ENCODE peak calls at places on chromosomes 13 and 19, in six cellular contexts. F, X, B, N, Z and G are unnamed samples.
A peak's percentile ranks its signal among the peaks of the same experiment; 100 is the strongest.

GRCh38 chr13:110250258-110250891 is 56.6 kb downstream of the COL4A1 start:
- DNase-seq in F (no peak), X (peak; percentile 89), B (peak; percentile 89), N (peak; percentile 69), Z (no peak), G (no peak)

GRCh38 chr13:39263033-39263432 is 224.8 kb downstream of the NHLRC3 start:
- DNase-seq in F (peak; percentile 42), X (no peak), B (peak; percentile 49), N (peak; percentile 42), Z (peak; percentile 31), G (peak; percentile 38)

GRCh38 chr19:27794444-27795042 is 1418.4 kb downstream of the UQCRFS1 start:
- DNase-seq in F (no peak), X (no peak), B (peak; percentile 79), N (no peak), Z (peak; percentile 3), G (peak; percentile 67)

GRCh38 chr19:15449620-15450527 is at the start of gene WIZ:
- DNase-seq in F (peak; percentile 86), X (peak; percentile 94), B (peak; percentile 87), N (peak; percentile 88), Z (peak; percentile 62), G (peak; percentile 88)

GRCh38 chr19:56441206-56441792 is 35.8 kb downstream of the ZNF667 start:
- DNase-seq in F (no peak), X (no peak), B (no peak), N (no peak), Z (no peak), G (no peak)

GRCh38 chr19:19026299-19026971 is 6.9 kb downstream of the SUGP2 start:
- DNase-seq in F (peak; percentile 36), X (no peak), B (peak; percentile 17), N (no peak), Z (no peak), G (no peak)

GRCh38 chr19:57830071-57830602 is at the start of gene ZNF587B:
- DNase-seq in F (peak; percentile 91), X (peak; percentile 84), B (peak; percentile 64), N (peak; percentile 75), Z (peak; percentile 85), G (peak; percentile 79)

GRCh38 chr13:113927661-113928581 is 46.0 kb downstream of the C13orf46 start:
- DNase-seq in F (peak; percentile 3), X (peak; percentile 84), B (peak; percentile 98), N (peak; percentile 63), Z (no peak), G (peak; percentile 35)

GRCh38 chr13:110152351-110152750 is 154.6 kb downstream of the COL4A1 start:
- DNase-seq in F (no peak), X (no peak), B (no peak), N (no peak), Z (no peak), G (no peak)

GRCh38 chr13:91398413-91399188 is at the start of gene GPC5:
- DNase-seq in F (peak; percentile 92), X (peak; percentile 83), B (peak; percentile 71), N (peak; percentile 59), Z (peak; percentile 69), G (peak; percentile 47)

GRCh38 chr19:296476-297225 is 5.4 kb upstream of the PLPP2 start:
- DNase-seq in F (no peak), X (peak; percentile 64), B (no peak), N (no peak), Z (no peak), G (no peak)

GRCh38 chr19:29650988-29651387 is 14.3 kb upstream of the PLEKHF1 start:
- DNase-seq in F (no peak), X (no peak), B (no peak), N (no peak), Z (no peak), G (no peak)

GRCh38 chr19:36915992-36916830 is at the start of the genes ZNF568 and ZNF829:
- DNase-seq in F (peak; percentile 97), X (peak; percentile 95), B (peak; percentile 95), N (peak; percentile 92), Z (peak; percentile 80), G (peak; percentile 88)

GRCh38 chr13:38401276-38401675 is 51.6 kb downstream of the UFM1 start:
- DNase-seq in F (no peak), X (no peak), B (no peak), N (no peak), Z (no peak), G (no peak)

GRCh38 chr13:44818428-44818827 is 170.8 kb downstream of the NUFIP1 start:
- DNase-seq in F (peak; percentile 46), X (no peak), B (peak; percentile 25), N (no peak), Z (peak; percentile 30), G (no peak)

GRCh38 chr13:49540552-49540951 is 44.8 kb downstream of the PHF11 start:
- DNase-seq in F (no peak), X (no peak), B (peak; percentile 8), N (no peak), Z (peak; percentile 35), G (no peak)

GRCh38 chr13:41577437-41577836 is 120.1 kb downstream of the RGCC start:
- DNase-seq in F (no peak), X (peak; percentile 74), B (peak; percentile 70), N (no peak), Z (no peak), G (no peak)

GRCh38 chr19:38191747-38192146 is 32.3 kb downstream of the DPF1 start:
- DNase-seq in F (no peak), X (no peak), B (no peak), N (no peak), Z (no peak), G (no peak)

GRCh38 chr19:17421942-17422341 is 2.1 kb downstream of the MVB12A start:
- DNase-seq in F (no peak), X (no peak), B (no peak), N (no peak), Z (no peak), G (no peak)

GRCh38 chr13:44300895-44301638 is 72.6 kb upstream of the SERP2 start:
- DNase-seq in F (no peak), X (peak; percentile 78), B (peak; percentile 59), N (peak; percentile 63), Z (no peak), G (peak; percentile 47)

GRCh38 chr19:48874309-48875135 is 2.3 kb downstream of the PPP1R15A start:
- DNase-seq in F (no peak), X (peak; percentile 70), B (peak; percentile 82), N (peak; percentile 35), Z (no peak), G (peak; percentile 50)

GRCh38 chr19:54574527-54575056 is 1.0 kb downstream of the LILRA2 start:
- DNase-seq in F (no peak), X (no peak), B (no peak), N (no peak), Z (no peak), G (no peak)

GRCh38 chr13:109910131-109910530 is 123.7 kb upstream of the IRS2 start:
- DNase-seq in F (no peak), X (no peak), B (no peak), N (no peak), Z (no peak), G (no peak)

GRCh38 chr13:98909016-98909415 is 68.8 kb downstream of the DOCK9 start:
- DNase-seq in F (no peak), X (no peak), B (peak; percentile 27), N (no peak), Z (no peak), G (no peak)

GRCh38 chr13:98613591-98613990 is 36.7 kb upstream of the STK24 start:
- DNase-seq in F (no peak), X (no peak), B (peak; percentile 30), N (no peak), Z (no peak), G (no peak)

GRCh38 chr13:28469316-28469715 is 25.6 kb downstream of the FLT1 start:
- DNase-seq in F (no peak), X (no peak), B (no peak), N (no peak), Z (no peak), G (no peak)
- H3K27ac ChIP-seq in F (no peak overlapping the region), X (no peak overlapping the region), B (no peak overlapping the region), N (no peak overlapping the region), Z (no peak overlapping the region), G (no peak overlapping the region)

GRCh38 chr19:45607071-45608029 is 5.3 kb upstream of the GPR4 start:
- DNase-seq in F (peak; percentile 75), X (peak; percentile 85), B (peak; percentile 81), N (peak; percentile 80), Z (peak; percentile 71), G (peak; percentile 81)
- H3K4me3 ChIP-seq in F (peak overlapping the region; percentile 32), X (peak overlapping the region; percentile 33), B (peak overlapping the region; percentile 59), N (peak overlapping the region; percentile 41), Z (peak overlapping the region; percentile 27), G (no peak overlapping the region)

DNA sequence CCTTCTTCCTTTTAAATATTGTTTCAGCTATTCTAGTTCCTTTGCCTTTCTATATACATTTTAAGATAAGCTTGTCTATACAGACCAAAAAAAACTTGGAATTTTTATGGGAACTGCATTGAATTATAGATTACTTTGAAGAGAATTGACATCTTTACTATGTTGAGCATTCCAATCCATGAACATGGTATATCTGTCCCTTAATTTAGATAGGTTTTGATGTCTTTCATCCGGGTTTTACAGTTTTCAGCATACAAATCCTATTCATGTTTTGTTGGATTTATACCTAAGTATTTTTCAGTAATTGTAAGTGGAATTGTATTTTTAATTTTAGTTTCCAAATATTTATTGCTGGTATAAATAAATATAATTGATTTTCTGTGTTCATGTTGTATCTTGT is 12.2 kb upstream of the IFNL1 start:
- DNase-seq in F (no peak), X (no peak), B (no peak), N (no peak), Z (no peak), G (no peak)
- H3K27me3 ChIP-seq in F (no peaks in the 10 kb centered on the region), X (no peaks in the 10 kb centered on the region), B (peaks cover 17% of the 10 kb centered on the region), N (no peaks in the 10 kb centered on the region), Z (no peaks in the 10 kb centered on the region), G (no peaks in the 10 kb centered on the region)

GRCh38 chr19:40598918-40599307 is 2.3 kb upstream of the LTBP4 start:
- DNase-seq in F (no peak), X (no peak), B (no peak), N (no peak), Z (no peak), G (no peak)

GRCh38 chr19:40598121-40598917 is 2.9 kb upstream of the LTBP4 start:
- DNase-seq in F (peak; percentile 93), X (peak; percentile 93), B (peak; percentile 88), N (peak; percentile 89), Z (peak; percentile 92), G (peak; percentile 94)

GRCh38 chr19:40601061-40601973 is at the start of gene LTBP4:
- DNase-seq in F (no peak), X (peak; percentile 78), B (peak; percentile 75), N (peak; percentile 81), Z (no peak), G (peak; percentile 88)

GRCh38 chr19:40600086-40600917 is 867 bp upstream of the LTBP4 start:
- DNase-seq in F (no peak), X (peak; percentile 64), B (no peak), N (peak; percentile 75), Z (no peak), G (peak; percentile 63)

DNA sequence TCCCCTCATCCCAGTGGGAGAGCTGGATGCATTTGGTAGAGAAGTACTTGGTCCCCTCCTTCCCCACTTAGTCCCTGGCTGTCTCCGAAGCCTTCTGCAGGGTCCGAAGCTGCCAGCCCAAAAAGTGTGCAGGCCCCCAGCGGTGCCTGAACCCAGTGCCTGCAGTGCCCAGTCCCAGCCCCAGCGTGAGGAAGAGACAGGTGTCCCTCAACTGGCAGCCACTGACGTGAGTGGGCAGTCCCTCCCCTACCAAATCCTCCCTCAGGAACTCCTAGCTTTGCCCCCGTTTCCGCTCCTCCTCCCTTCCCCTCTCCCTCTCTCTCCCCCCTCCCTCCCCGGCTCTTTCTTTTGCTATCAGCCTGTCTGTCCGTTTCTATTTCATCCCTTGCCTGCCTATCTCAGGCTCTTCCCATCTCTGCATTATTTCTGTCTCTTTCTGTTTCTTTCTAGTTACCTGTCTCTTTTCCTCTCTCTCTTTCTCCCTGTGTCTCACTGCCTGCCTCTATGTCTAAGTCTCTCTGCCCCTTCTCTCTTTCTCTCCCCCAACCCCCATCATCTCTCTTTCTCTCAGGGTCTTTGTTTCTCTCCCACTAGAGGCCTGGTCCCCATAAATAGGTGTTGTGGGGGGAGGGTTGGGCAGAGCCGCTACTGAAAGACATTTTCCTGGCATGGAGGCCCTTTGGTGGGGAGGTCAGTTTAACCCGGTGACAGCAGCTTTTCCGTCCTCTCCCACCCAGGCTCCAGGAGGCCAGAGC is 1.7 kb upstream of the LTBP4 start:
- DNase-seq in F (no peak), X (peak; percentile 60), B (no peak), N (peak; percentile 60), Z (no peak), G (peak; percentile 60)
- H3K27ac ChIP-seq in F (no peak overlapping the region), X (peak overlapping the region; percentile 5), B (no peak overlapping the region), N (peak overlapping the region; percentile 42), Z (no peak overlapping the region), G (peak overlapping the region; percentile 59)